ENCODE peak calls at places on chromosome 7, in four cellular contexts. One of them, this sample, is unnamed.

GRCh38 chr7:33854178-33854577 is 51.2 kb upstream of the BMPER start:
- DNase-seq in tibial nerve: no peak
- DNase-seq in naive B cell: no peak
- DNase-seq in amygdala: no peak
- DNase-seq in this sample: no peak

GRCh38 chr7:47905071-47905920 is 43.0 kb downstream of the PKD1L1 start:
- DNase-seq in tibial nerve: no peak
- DNase-seq in naive B cell: no peak
- DNase-seq in amygdala: no peak
- DNase-seq in this sample: no peak

GRCh38 chr7:47244692-47245091 is 337.2 kb downstream of the TNS3 start:
- DNase-seq in naive B cell: no peak
- DNase-seq in tibial nerve: no peak
- DNase-seq in amygdala: no peak
- DNase-seq in this sample: no peak

GRCh38 chr7:137164251-137164650 is 179.3 kb downstream of the PTN start:
- DNase-seq in naive B cell: no peak
- DNase-seq in tibial nerve: no peak
- DNase-seq in amygdala: no peak
- DNase-seq in this sample: no peak

GRCh38 chr7:90233569-90233968 is 11.4 kb upstream of the CFAP69 start:
- DNase-seq in naive B cell: no peak
- DNase-seq in amygdala: no peak
- DNase-seq in tibial nerve: no peak
- DNase-seq in this sample: no peak

GRCh38 chr7:148049068-148049467 is 541.5 kb upstream of the C7orf33 start:
- DNase-seq in amygdala: no peak
- DNase-seq in naive B cell: no peak
- DNase-seq in tibial nerve: no peak
- DNase-seq in this sample: no peak

GRCh38 chr7:151837285-151838042 is 39.5 kb downstream of the PRKAG2 start:
- DNase-seq in amygdala: no peak
- DNase-seq in tibial nerve: no peak
- DNase-seq in naive B cell: no peak
- DNase-seq in this sample: no peak

GRCh38 chr7:6023974-6024435 is 7.2 kb upstream of the ANKRD61 start:
- DNase-seq in tibial nerve: no peak
- DNase-seq in amygdala: no peak
- DNase-seq in naive B cell: no peak
- DNase-seq in this sample: no peak

GRCh38 chr7:125878235-125878928 is 948.8 kb upstream of the POT1 start:
- DNase-seq in amygdala: no peak
- DNase-seq in tibial nerve: no peak
- DNase-seq in naive B cell: no peak
- DNase-seq in this sample: no peak

GRCh38 chr7:46927131-46927810 is 654.6 kb downstream of the TNS3 start:
- DNase-seq in naive B cell: no peak
- DNase-seq in tibial nerve: no peak
- DNase-seq in amygdala: no peak
- DNase-seq in this sample: no peak

GRCh38 chr7:95527033-95527775 is 41.5 kb downstream of the ASB4 start:
- DNase-seq in naive B cell: peak
- DNase-seq in amygdala: peak
- DNase-seq in tibial nerve: peak
- DNase-seq in this sample: peak